ENCODE peak calls at places on chromosomes 11 and 22, in seven cellular contexts. X is OCI-LY7, N is aorta, C is cardiac muscle cell, B is A549, J is hepatocyte, E is right lobe of liver. V is an unnamed sample.

GRCh38 chr11:1306186-1307162 is 3.0 kb downstream of the TOLLIP start:
- DNase-seq in X (no peak), N (no peak), C (no peak), B (no peak), J (no peak), E (peak), V (no peak)

GRCh38 chr22:18031670-18032454 is 7.5 kb upstream of the MICAL3 start:
- DNase-seq in X (no peak), N (peak), C (peak), B (peak), J (peak), E (no peak), V (no peak)

GRCh38 chr11:68409748-68410344 is 50.7 kb upstream of the PPP6R3 start:
- DNase-seq in X (no peak), N (no peak), C (no peak), B (no peak), J (no peak), E (peak), V (no peak)

GRCh38 chr11:94730153-94730552 is 38.0 kb upstream of the AMOTL1 start:
- DNase-seq in X (no peak), N (no peak), C (no peak), B (no peak), J (no peak), E (no peak), V (no peak)

GRCh38 chr11:66843776-66844495 is 695 bp downstream of the RCE1 start:
- DNase-seq in X (no peak), N (no peak), C (no peak), B (no peak), J (no peak), E (no peak), V (no peak)

GRCh38 chr11:9665749-9666148 is 1.9 kb downstream of the SWAP70 start:
- DNase-seq in X (no peak), N (no peak), C (no peak), B (no peak), J (no peak), E (no peak), V (no peak)

GRCh38 chr11:64643258-64643881 is 52.4 kb downstream of the SLC22A12 start:
- DNase-seq in X (no peak), N (no peak), C (peak), B (no peak), J (peak), E (no peak), V (no peak)

GRCh38 chr11:69132301-69132670 is 23.4 kb upstream of the SMIM38 start:
- DNase-seq in X (no peak), N (no peak), C (no peak), B (no peak), J (no peak), E (no peak), V (peak)

GRCh38 chr22:22691716-22692701 is 47.6 kb downstream of the GGTLC2 start:
- DNase-seq in X (peak), N (no peak), C (peak), B (no peak), J (peak), E (no peak), V (no peak)

GRCh38 chr11:44593194-44593593 is 27.7 kb downstream of the CD82 start:
- DNase-seq in X (no peak), N (no peak), C (no peak), B (no peak), J (no peak), E (no peak), V (no peak)

GRCh38 chr22:42310301-42310981 is 40.0 kb upstream of the TCF20 start:
- DNase-seq in X (no peak), N (no peak), C (no peak), B (no peak), J (no peak), E (no peak), V (no peak)

GRCh38 chr11:65571940-65572339 is 398 bp upstream of the FAM89B start:
- DNase-seq in X (peak), N (no peak), C (peak), B (peak), J (peak), E (no peak), V (no peak)

GRCh38 chr11:66889974-66890373 is 33.1 kb downstream of the LRFN4 start:
- DNase-seq in X (no peak), N (no peak), C (peak), B (no peak), J (no peak), E (no peak), V (no peak)

DNA sequence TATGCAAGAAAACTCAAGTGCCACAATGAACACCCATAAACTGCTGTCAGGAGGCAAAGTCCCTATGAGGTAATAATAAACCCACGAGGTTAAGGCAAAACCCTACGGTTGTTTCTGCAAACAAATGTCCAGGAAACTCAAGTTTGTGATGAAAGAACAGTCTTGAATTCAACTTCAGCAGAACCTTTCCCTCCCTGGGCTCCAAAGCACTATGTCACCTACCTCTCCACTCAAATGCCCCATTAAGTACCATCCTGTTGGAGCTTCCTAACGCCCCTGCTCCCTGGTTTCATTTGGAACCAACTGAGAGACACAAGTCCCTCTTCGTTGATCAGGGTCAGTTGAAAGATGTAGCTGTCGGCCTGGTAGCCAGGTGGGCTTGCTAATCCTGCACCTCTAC is 2.6 kb upstream of the C11orf91 start:
- DNase-seq in X (no peak), N (no peak), C (no peak), B (no peak), J (peak), E (no peak), V (no peak)
- H3K27ac ChIP-seq in X (no peak), N (no peak), C (no peak), B (peak), J (peak), E (no peak), V (peak)

GRCh38 chr11:122898799-122899198 is 16.2 kb downstream of the JHY start:
- DNase-seq in X (no peak), N (no peak), C (no peak), B (no peak), J (no peak), E (no peak), V (no peak)
- H3K27ac ChIP-seq in X (no peak), N (no peak), C (no peak), B (no peak), J (no peak), E (no peak), V (no peak)

GRCh38 chr22:36816635-36817428 is at the start of gene PVALB:
- DNase-seq in X (no peak), N (no peak), C (peak), B (peak), J (peak), E (no peak), V (no peak)

GRCh38 chr22:36817429-36817783 is 571 bp upstream of the PVALB start:
- DNase-seq in X (no peak), N (no peak), C (no peak), B (no peak), J (no peak), E (no peak), V (no peak)

GRCh38 chr22:36816338-36816634 is 549 bp downstream of the PVALB start:
- DNase-seq in X (no peak), N (no peak), C (no peak), B (no peak), J (no peak), E (no peak), V (no peak)

GRCh38 chr22:36818010-36818642 is 1.3 kb upstream of the PVALB start:
- DNase-seq in X (no peak), N (no peak), C (no peak), B (no peak), J (no peak), E (no peak), V (no peak)

GRCh38 chr22:36819112-36819511 is 2.3 kb upstream of the PVALB start:
- DNase-seq in X (no peak), N (no peak), C (no peak), B (no peak), J (no peak), E (no peak), V (no peak)
- H3K27ac ChIP-seq in X (no peak), N (no peak), C (no peak), B (no peak), J (no peak), E (no peak), V (no peak)

GRCh38 chr22:48086246-48086645 is 1323.8 kb downstream of the TBC1D22A start:
- DNase-seq in X (no peak), N (no peak), C (no peak), B (no peak), J (no peak), E (no peak), V (no peak)
- H3K27ac ChIP-seq in X (no peak), N (no peak), C (no peak), B (no peak), J (no peak), E (no peak), V (no peak)

DNA sequence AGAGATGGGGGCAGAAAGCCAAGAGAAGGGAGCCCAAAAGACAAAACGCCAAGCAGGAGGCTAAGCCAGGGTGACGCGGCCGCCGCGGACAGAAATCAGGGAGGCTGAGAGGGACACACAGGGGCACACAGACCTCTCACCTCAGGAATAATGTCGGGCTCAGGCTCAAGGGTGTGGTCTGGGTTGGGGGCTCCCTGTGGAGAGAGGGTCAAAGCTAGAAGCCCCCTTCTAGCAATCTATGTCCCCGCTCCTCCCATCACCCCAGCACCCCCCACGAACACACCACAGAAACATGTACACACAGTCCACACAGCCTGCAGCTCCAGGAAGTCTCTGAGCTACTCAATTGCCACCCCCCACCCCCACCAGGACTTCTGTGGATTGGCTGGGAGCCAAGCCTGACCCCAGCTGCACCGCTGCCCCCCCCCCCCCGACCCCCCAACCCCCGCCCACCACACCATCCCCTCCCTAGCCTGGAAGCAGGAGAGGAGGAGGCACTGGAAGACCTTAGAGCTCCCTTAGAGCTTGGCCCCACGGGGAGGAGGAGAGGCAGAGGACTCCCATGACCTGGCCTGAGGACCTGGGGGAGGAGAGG is 6.9 kb downstream of the BCL9L start:
- DNase-seq in X (no peak), N (no peak), C (peak), B (no peak), J (peak), E (no peak), V (no peak)
- H3K27ac ChIP-seq in X (no peak), N (peak), C (peak), B (peak), J (peak), E (peak), V (peak)

DNA sequence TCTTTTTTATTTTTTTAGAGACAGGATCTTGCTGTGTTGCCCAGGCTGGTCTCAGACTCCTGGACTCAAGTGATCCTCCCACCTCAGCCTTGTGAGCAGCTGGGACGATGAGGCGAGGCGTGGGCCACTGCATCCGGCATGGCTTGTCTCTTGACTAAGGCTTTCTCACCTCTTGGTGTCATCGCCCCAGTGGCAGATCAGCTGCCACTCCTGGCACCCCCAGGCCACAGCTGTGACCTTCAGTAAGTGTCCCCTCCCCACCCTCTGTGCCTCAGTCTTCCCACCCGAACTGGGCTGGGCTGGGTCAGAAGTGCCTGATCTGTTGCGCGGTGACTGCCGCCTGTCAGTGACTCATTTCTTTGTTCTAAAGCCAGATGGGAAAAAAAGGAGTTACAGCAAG is 3.6 kb downstream of the SYNGR1 start:
- DNase-seq in X (no peak), N (no peak), C (no peak), B (no peak), J (no peak), E (no peak), V (no peak)
- H3K27ac ChIP-seq in X (no peak), N (no peak), C (no peak), B (no peak), J (no peak), E (no peak), V (no peak)

DNA sequence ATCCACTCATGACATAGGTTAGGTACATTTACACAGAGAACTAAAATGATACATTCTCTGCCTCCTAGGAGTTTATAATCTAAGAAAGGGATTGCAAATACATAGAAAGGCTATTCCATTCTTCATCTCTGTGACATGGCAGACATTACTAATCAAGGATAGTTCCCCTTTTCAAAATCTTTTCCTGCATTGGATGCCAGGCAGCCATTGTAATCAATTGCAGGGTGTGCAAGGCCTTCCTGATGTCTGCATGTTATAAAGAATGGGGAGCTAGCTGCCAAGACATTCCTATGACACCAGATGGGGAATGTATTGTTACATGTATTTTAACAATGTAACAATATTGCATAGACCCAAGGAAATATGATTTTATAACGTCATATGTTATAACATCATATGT is 82.0 kb downstream of the KIRREL3 start:
- DNase-seq in X (no peak), N (no peak), C (no peak), B (no peak), J (no peak), E (no peak), V (no peak)
- H3K27ac ChIP-seq in X (no peak), N (no peak), C (no peak), B (peak), J (no peak), E (no peak), V (no peak)

GRCh38 chr22:37240941-37241320 is 3.1 kb downstream of the RAC2 start:
- DNase-seq in X (no peak), N (peak), C (no peak), B (no peak), J (no peak), E (no peak), V (peak)
- H3K27ac ChIP-seq in X (peak), N (no peak), C (no peak), B (no peak), J (no peak), E (no peak), V (peak)

GRCh38 chr11:17173332-17173731 is 34.5 kb downstream of the PIK3C2A start:
- DNase-seq in X (no peak), N (no peak), C (no peak), B (no peak), J (no peak), E (no peak), V (no peak)
- H3K27ac ChIP-seq in X (no peak), N (no peak), C (peak), B (no peak), J (no peak), E (no peak), V (no peak)

DNA sequence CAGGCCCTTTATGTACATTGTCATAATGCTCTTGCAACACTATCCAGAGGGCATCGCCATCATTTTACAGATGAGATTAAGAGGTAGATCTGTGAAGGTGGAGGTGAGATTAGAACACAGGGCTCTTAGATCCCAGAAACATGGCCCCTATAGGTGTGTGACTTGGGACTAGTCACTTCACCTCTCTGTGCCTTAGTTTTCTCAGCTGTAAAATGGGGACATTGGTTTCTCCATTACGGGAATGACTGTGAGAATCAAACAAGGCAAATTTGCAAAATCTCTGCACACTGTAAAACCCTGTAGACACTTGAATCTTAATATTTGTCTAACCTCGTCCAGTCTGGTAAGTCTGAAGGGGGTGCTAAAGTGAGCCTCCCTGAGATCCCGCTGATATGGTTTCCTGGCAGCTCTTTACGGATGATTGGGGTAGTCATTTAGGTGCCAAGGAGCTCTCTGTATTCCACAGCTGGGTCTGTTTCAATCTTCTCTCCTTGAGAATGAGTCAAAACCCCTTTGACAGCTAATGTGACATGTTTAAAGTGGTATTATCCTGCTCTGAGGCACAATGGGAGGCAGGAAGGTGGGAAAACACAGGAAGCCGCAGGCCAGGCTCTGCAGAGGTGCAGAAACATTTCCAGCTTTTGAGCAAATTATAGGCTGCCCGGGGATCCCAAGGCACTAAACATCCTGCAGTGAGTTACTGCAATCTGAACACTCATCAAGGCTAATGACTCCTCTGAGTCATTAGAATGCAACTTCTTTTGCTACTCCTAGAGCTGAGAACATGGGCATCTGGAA is 140.8 kb downstream of the CCDC81 start:
- DNase-seq in X (no peak), N (no peak), C (peak), B (no peak), J (peak), E (no peak), V (no peak)
- H3K27ac ChIP-seq in X (no peak), N (peak), C (peak), B (peak), J (peak), E (no peak), V (no peak)

V was measured in left lung.